ENCODE peak calls at places on chromosomes 6 and 20, in eight cellular contexts. U is stimulated activated CD4-positive, alpha-beta T cell treated with anti-CD3 and anti-CD28 coated beads, TNF-alpha, amount 100 ng/mL, for 24 hours; V is germinal center; K is ureter; Q is H9; R is NCI-H2081 treated with DMSO at 0.1 percent for 48 hours; T is COR-L47; N is NCI-H748 treated with DMSO at 0.1 percent for 48 hours. D is an unnamed sample.

GRCh38 chr6:77015350-77015749 is 447.9 kb downstream of the HTR1B start:
- DNase-seq in U (no peak), V (no peak), K (no peak), Q (no peak), R (no peak), T (no peak), N (no peak), D (no peak)

GRCh38 chr20:57248132-57248797 is 18.2 kb downstream of the BMP7 start:
- DNase-seq in U (no peak), V (no peak), K (no peak), Q (no peak), R (no peak), T (no peak), N (no peak), D (no peak)

GRCh38 chr6:43951063-43951755 is 176.0 kb downstream of the MRPL14 start:
- DNase-seq in U (no peak), V (no peak), K (peak; percentile 80), Q (peak; percentile 91), R (no peak), T (no peak), N (no peak), D (peak; percentile 96)

GRCh38 chr6:139066080-139066479 is 37.5 kb downstream of the ABRACL start:
- DNase-seq in U (no peak), V (no peak), K (no peak), Q (no peak), R (no peak), T (no peak), N (no peak), D (no peak)

GRCh38 chr6:161847628-161848027 is 573.8 kb upstream of the AGPAT4 start:
- DNase-seq in U (no peak), V (no peak), K (no peak), Q (no peak), R (no peak), T (no peak), N (no peak), D (no peak)

GRCh38 chr6:169097336-169098052 is 156.2 kb downstream of the THBS2 start:
- DNase-seq in U (no peak), V (no peak), K (no peak), Q (no peak), R (no peak), T (no peak), N (no peak), D (no peak)

GRCh38 chr6:41546866-41547798 is 951 bp downstream of the FOXP4 start:
- DNase-seq in U (no peak), V (no peak), K (no peak), Q (no peak), R (no peak), T (no peak), N (peak; percentile 12), D (peak; percentile 84)

GRCh38 chr20:14860410-14860814 is 523.0 kb upstream of the FLRT3 start:
- DNase-seq in U (no peak), V (no peak), K (no peak), Q (peak; percentile 78), R (peak; percentile 63), T (peak; percentile 85), N (peak; percentile 97), D (peak; percentile 88)

GRCh38 chr6:136822051-136822378 is 377 bp upstream of the PEX7 start:
- DNase-seq in U (peak; percentile 9), V (peak; percentile 6), K (no peak), Q (peak; percentile 30), R (no peak), T (no peak), N (no peak), D (no peak)

GRCh38 chr6:39365281-39366074 is 43.0 kb upstream of the KCNK16 start:
- DNase-seq in U (no peak), V (no peak), K (no peak), Q (no peak), R (no peak), T (no peak), N (no peak), D (no peak)

GRCh38 chr6:96468681-96469224 is 52.9 kb upstream of the UFL1 start:
- DNase-seq in U (no peak), V (no peak), K (no peak), Q (no peak), R (no peak), T (peak; percentile 23), N (peak; percentile 15), D (no peak)

GRCh38 chr6:150764638-150765456 is 100.7 kb upstream of the MTHFD1L start:
- DNase-seq in U (no peak), V (peak; percentile 17), K (peak; percentile 56), Q (no peak), R (no peak), T (no peak), N (no peak), D (no peak)

GRCh38 chr6:25138024-25138696 is 141.0 kb upstream of the CARMIL1 start:
- DNase-seq in U (peak; percentile 50), V (peak; percentile 57), K (peak; percentile 64), Q (no peak), R (no peak), T (peak; percentile 35), N (no peak), D (no peak)

GRCh38 chr6:118419448-118420394 is 128.4 kb upstream of the PLN start:
- DNase-seq in U (no peak), V (no peak), K (no peak), Q (no peak), R (no peak), T (no peak), N (no peak), D (no peak)

GRCh38 chr20:63095718-63096654 is 89.2 kb upstream of the BHLHE23 start:
- DNase-seq in U (no peak), V (no peak), K (peak; percentile 20), Q (peak; percentile 25), R (no peak), T (no peak), N (no peak), D (peak; percentile 32)

GRCh38 chr20:46312075-46312944 is 4.0 kb upstream of the CDH22 start:
- DNase-seq in U (no peak), V (no peak), K (no peak), Q (peak; percentile 84), R (no peak), T (no peak), N (no peak), D (peak; percentile 90)

GRCh38 chr6:166477647-166478365 is 95.1 kb upstream of the MPC1 start:
- DNase-seq in U (no peak), V (no peak), K (no peak), Q (no peak), R (no peak), T (no peak), N (no peak), D (no peak)

GRCh38 chr20:3730803-3731370 is 1.6 kb upstream of the HSPA12B start:
- DNase-seq in U (no peak), V (no peak), K (no peak), Q (peak; percentile 20), R (no peak), T (no peak), N (no peak), D (peak; percentile 36)

GRCh38 chr6:169263836-169264608 is 10.4 kb upstream of the THBS2 start:
- DNase-seq in U (no peak), V (no peak), K (peak; percentile 71), Q (no peak), R (no peak), T (peak; percentile 67), N (no peak), D (no peak)

GRCh38 chr6:32153252-32153834 is 598 bp upstream of the PPT2 start:
- DNase-seq in U (no peak), V (peak; percentile 33), K (no peak), Q (peak; percentile 82), R (no peak), T (no peak), N (no peak), D (peak; percentile 90)

GRCh38 chr6:31173406-31173805 is 2.9 kb upstream of the POU5F1 start:
- DNase-seq in U (no peak), V (no peak), K (no peak), Q (no peak), R (no peak), T (no peak), N (no peak), D (no peak)

GRCh38 chr6:110352603-110353303 is 5.4 kb downstream of the METTL24 start:
- DNase-seq in U (no peak), V (no peak), K (no peak), Q (no peak), R (no peak), T (no peak), N (no peak), D (no peak)

GRCh38 chr6:35477551-35478179 is 9.5 kb downstream of the RPL10A start:
- DNase-seq in U (no peak), V (no peak), K (no peak), Q (no peak), R (no peak), T (no peak), N (peak; percentile 25), D (no peak)

GRCh38 chr6:9717568-9717967 is 697.3 kb downstream of the TFAP2A start:
- DNase-seq in U (no peak), V (no peak), K (no peak), Q (no peak), R (no peak), T (no peak), N (no peak), D (no peak)

GRCh38 chr20:871436-871835 is 37.9 kb downstream of the FAM110A start:
- DNase-seq in U (no peak), V (no peak), K (no peak), Q (no peak), R (no peak), T (no peak), N (no peak), D (no peak)

GRCh38 chr20:46021361-46022359 is 7.4 kb upstream of the SLC12A5 start:
- DNase-seq in U (no peak), V (peak; percentile 69), K (no peak), Q (peak; percentile 98), R (no peak), T (peak; percentile 59), N (peak; percentile 54), D (peak; percentile 100)

GRCh38 chr6:38117281-38117680 is 297.8 kb downstream of the ZFAND3 start:
- DNase-seq in U (no peak), V (no peak), K (no peak), Q (no peak), R (no peak), T (no peak), N (no peak), D (no peak)

GRCh38 chr6:157994126-157994795 is 12.6 kb downstream of the SYNJ2 start:
- DNase-seq in U (no peak), V (no peak), K (no peak), Q (no peak), R (no peak), T (no peak), N (no peak), D (no peak)

GRCh38 chr6:6593876-6594275 is 5.4 kb downstream of the LY86 start:
- DNase-seq in U (no peak), V (no peak), K (no peak), Q (no peak), R (no peak), T (no peak), N (no peak), D (no peak)

GRCh38 chr6:4338884-4339283 is 203.5 kb upstream of the ECI2 start:
- DNase-seq in U (no peak), V (no peak), K (no peak), Q (no peak), R (no peak), T (no peak), N (no peak), D (no peak)

GRCh38 chr20:56934888-56935287 is 305.8 kb downstream of the TFAP2C start:
- DNase-seq in U (no peak), V (no peak), K (no peak), Q (no peak), R (no peak), T (no peak), N (no peak), D (no peak)

GRCh38 chr6:34535646-34536045 is 20.5 kb downstream of the SPDEF start:
- DNase-seq in U (no peak), V (no peak), K (no peak), Q (no peak), R (no peak), T (no peak), N (no peak), D (no peak)

GRCh38 chr6:165899592-165899991 is 236.6 kb upstream of the PDE10A start:
- DNase-seq in U (no peak), V (no peak), K (no peak), Q (no peak), R (no peak), T (no peak), N (no peak), D (no peak)